ENCODE peak calls at places on chromosomes 16 and 17, in four cellular contexts. J is NCI-H1092 treated with DMSO at 0.1 percent for 48 hours, S is iris pigment epithelial cell, G is A549. B is an unnamed sample.

GRCh38 chr16:52569296-52569695 is 22.4 kb upstream of the TOX3 start:
- DNase-seq in G (no peak), J (peak; percentile 96), S (no peak), B (no peak)

GRCh38 chr16:11310997-11311561 is 29.9 kb upstream of the PRM1 start:
- DNase-seq in S (peak; percentile 58), G (no peak), J (no peak), B (no peak)

GRCh38 chr17:63150994-63151464 is 185.0 kb downstream of the TANC2 start:
- DNase-seq in G (no peak), S (peak; percentile 51), J (peak; percentile 84), B (no peak)

GRCh38 chr17:50589112-50589712 is 28.7 kb downstream of the CACNA1G start:
- DNase-seq in G (no peak), J (no peak), S (peak; percentile 34), B (no peak)

GRCh38 chr17:31857920-31858646 is 961 bp downstream of the COPRS start:
- DNase-seq in G (no peak), J (no peak), S (no peak), B (peak; percentile 33)

GRCh38 chr17:48841395-48841831 is 10.6 kb downstream of the CALCOCO2 start:
- DNase-seq in G (no peak), S (peak; percentile 92), J (no peak), B (peak; percentile 60)

GRCh38 chr16:68910051-68910450 is 66.7 kb downstream of the TANGO6 start:
- DNase-seq in S (no peak), G (no peak), J (peak; percentile 73), B (no peak)

GRCh38 chr16:56632160-56632847 is at the start of gene MT1M:
- DNase-seq in G (no peak), J (no peak), S (no peak), B (peak; percentile 40)

GRCh38 chr17:62737513-62737912 is 70.6 kb downstream of the MARCHF10 start:
- DNase-seq in S (no peak), G (no peak), J (no peak), B (no peak)

GRCh38 chr17:20989481-20989880 is 53.3 kb downstream of the USP22 start:
- DNase-seq in G (no peak), S (no peak), J (no peak), B (no peak)

GRCh38 chr16:86774931-86775330 is 196.6 kb downstream of the FOXL1 start:
- DNase-seq in J (no peak), S (no peak), G (no peak), B (no peak)

GRCh38 chr17:49836111-49837030 is 11.5 kb downstream of the TAC4 start:
- DNase-seq in J (no peak), S (peak; percentile 59), G (peak; percentile 68), B (peak; percentile 28)

GRCh38 chr17:8940866-8941471 is 24.5 kb downstream of the PIK3R5 start:
- DNase-seq in J (no peak), G (no peak), S (no peak), B (no peak)

GRCh38 chr16:82280867-82281266 is 110.8 kb upstream of the MPHOSPH6 start:
- DNase-seq in G (no peak), J (no peak), S (no peak), B (no peak)

GRCh38 chr16:85310868-85311585 is 198.8 kb upstream of the CIBAR2 start:
- DNase-seq in J (no peak), G (no peak), S (no peak), B (no peak)

GRCh38 chr16:81912395-81912794 is 98.9 kb downstream of the SDR42E1 start:
- DNase-seq in J (no peak), G (no peak), S (no peak), B (no peak)

GRCh38 chr17:58541249-58541648 is 26.8 kb upstream of the MTMR4 start:
- DNase-seq in J (no peak), S (peak; percentile 28), G (peak; percentile 43), B (peak; percentile 31)